ENCODE peak calls at places on chromosomes 6 and 20, in five cellular contexts. A is CD8-positive, alpha-beta T cell; M is cardiac muscle cell; F is IMR-90; O is bronchial epithelial cell. J is an unnamed sample.

GRCh38 chr6:152750694-152751093 is at the start of gene VIP:
- DNase-seq in A (no peak), M (peak), F (peak), O (peak), J (peak)

GRCh38 chr6:139764498-139764986 is 390.1 kb upstream of the CITED2 start:
- DNase-seq in A (no peak), M (peak), F (peak), O (peak), J (peak)

GRCh38 chr6:108746411-108746810 is 101.8 kb upstream of the ARMC2 start:
- DNase-seq in A (no peak), M (no peak), F (no peak), O (peak), J (no peak)

GRCh38 chr20:31505903-31506302 is 8.3 kb upstream of the HM13 start:
- DNase-seq in A (no peak), M (no peak), F (no peak), O (peak), J (peak)

GRCh38 chr6:110422444-110422822 is 7.1 kb upstream of the DDO start:
- DNase-seq in A (no peak), M (peak), F (no peak), O (no peak), J (peak)

GRCh38 chr20:62356143-62356947 is 10.8 kb downstream of the LAMA5 start:
- DNase-seq in A (no peak), M (no peak), F (no peak), O (no peak), J (no peak)

GRCh38 chr20:39004508-39004907 is 42.4 kb downstream of the DHX35 start:
- DNase-seq in A (peak), M (no peak), F (no peak), O (peak), J (no peak)

GRCh38 chr6:2976571-2977085 is 5.3 kb upstream of the SERPINB6 start:
- DNase-seq in A (no peak), M (peak), F (peak), O (peak), J (peak)

GRCh38 chr6:24547243-24547642 is 52.5 kb downstream of the ALDH5A1 start:
- DNase-seq in A (peak), M (peak), F (no peak), O (no peak), J (no peak)

GRCh38 chr6:158018851-158019361 is 37.2 kb downstream of the SYNJ2 start:
- DNase-seq in A (no peak), M (peak), F (peak), O (no peak), J (peak)

GRCh38 chr6:141830530-141830929 is 302.2 kb upstream of the GJE1 start:
- DNase-seq in A (no peak), M (no peak), F (no peak), O (no peak), J (no peak)

GRCh38 chr6:156816505-156816904 is 39.3 kb downstream of the ARID1B start:
- DNase-seq in A (no peak), M (peak), F (peak), O (no peak), J (peak)

GRCh38 chr20:25005220-25005619 is 12.7 kb upstream of the APMAP start:
- DNase-seq in A (no peak), M (peak), F (peak), O (no peak), J (no peak)

GRCh38 chr20:40860487-40860902 is 168.1 kb upstream of the TOP1 start:
- DNase-seq in A (no peak), M (peak), F (peak), O (peak), J (peak)

GRCh38 chr6:34650823-34651222 is 45.7 kb downstream of the ILRUN start:
- DNase-seq in A (no peak), M (no peak), F (no peak), O (no peak), J (no peak)

GRCh38 chr6:143745160-143746133 is 67.7 kb downstream of the PHACTR2 start:
- DNase-seq in A (no peak), M (peak), F (peak), O (peak), J (peak)

GRCh38 chr6:135224037-135224647 is 43.0 kb downstream of the MYB start:
- DNase-seq in A (no peak), M (no peak), F (no peak), O (no peak), J (no peak)

GRCh38 chr20:41655966-41656685 is 37.9 kb upstream of the CHD6 start:
- DNase-seq in A (no peak), M (no peak), F (no peak), O (no peak), J (no peak)

GRCh38 chr6:150686566-150686965 is 86.9 kb downstream of the PLEKHG1 start:
- DNase-seq in A (no peak), M (no peak), F (no peak), O (peak), J (no peak)

GRCh38 chr6:162698004-162698403 is 29.6 kb downstream of the PRKN start:
- DNase-seq in A (no peak), M (no peak), F (no peak), O (no peak), J (no peak)

GRCh38 chr6:33869826-33870423 is 66.1 kb upstream of the MLN start:
- DNase-seq in A (no peak), M (no peak), F (no peak), O (no peak), J (no peak)

GRCh38 chr6:161828355-161828754 is 554.5 kb upstream of the AGPAT4 start:
- DNase-seq in A (no peak), M (no peak), F (no peak), O (no peak), J (no peak)

GRCh38 chr20:32966382-32966781 is 37.9 kb downstream of the SUN5 start:
- DNase-seq in A (no peak), M (no peak), F (no peak), O (no peak), J (no peak)

GRCh38 chr6:74976026-74976425 is 229.8 kb downstream of the COL12A1 start:
- DNase-seq in A (no peak), M (no peak), F (no peak), O (peak), J (no peak)

GRCh38 chr20:58608096-58608840 is 42.8 kb upstream of the STX16 start:
- DNase-seq in A (no peak), M (no peak), F (no peak), O (no peak), J (no peak)

GRCh38 chr6:10720229-10720959 is 2.5 kb upstream of the TMEM14C start:
- DNase-seq in A (peak), M (peak), F (peak), O (no peak), J (peak)

GRCh38 chr6:83854766-83855165 is 1.6 kb downstream of the RIPPLY2 start:
- DNase-seq in A (no peak), M (no peak), F (no peak), O (peak), J (no peak)

GRCh38 chr20:9028419-9028818 is 40.5 kb upstream of the PLCB4 start:
- DNase-seq in A (no peak), M (no peak), F (peak), O (no peak), J (no peak)

GRCh38 chr20:18638768-18639167 is 50.9 kb downstream of the DTD1 start:
- DNase-seq in A (no peak), M (no peak), F (peak), O (no peak), J (no peak)

GRCh38 chr6:134921980-134922313 is 28.0 kb downstream of the ALDH8A1 start:
- DNase-seq in A (no peak), M (peak), F (no peak), O (no peak), J (no peak)

GRCh38 chr6:163036251-163036650 is 308.5 kb downstream of the PACRG start:
- DNase-seq in A (no peak), M (no peak), F (no peak), O (no peak), J (no peak)

GRCh38 chr20:1388706-1389483 is 4.0 kb downstream of the FKBP1A start:
- DNase-seq in A (no peak), M (no peak), F (no peak), O (no peak), J (peak)

GRCh38 chr6:22657341-22657985 is 88.1 kb downstream of the HDGFL1 start:
- DNase-seq in A (no peak), M (peak), F (no peak), O (peak), J (no peak)

GRCh38 chr6:100255701-100256100 is 209.0 kb downstream of the SIM1 start:
- DNase-seq in A (no peak), M (peak), F (no peak), O (no peak), J (no peak)

GRCh38 chr20:61805365-61805764 is 260.3 kb downstream of the TAF4 start:
- DNase-seq in A (no peak), M (no peak), F (no peak), O (no peak), J (no peak)

GRCh38 chr6:116764557-116764960 is 960 bp downstream of the FAM162B start:
- DNase-seq in A (no peak), M (no peak), F (peak), O (no peak), J (peak)

GRCh38 chr6:30344868-30345671 is at the start of gene RPP21:
- DNase-seq in A (peak), M (peak), F (peak), O (peak), J (peak)

GRCh38 chr6:30345852-30346251 is 896 bp downstream of the RPP21 start:
- DNase-seq in A (no peak), M (peak), F (no peak), O (no peak), J (no peak)

GRCh38 chr6:30341728-30342127 is 3.2 kb upstream of the RPP21 start:
- DNase-seq in A (no peak), M (no peak), F (no peak), O (no peak), J (no peak)

GRCh38 chr6:30341249-30341648 is 3.7 kb upstream of the RPP21 start:
- DNase-seq in A (no peak), M (no peak), F (no peak), O (no peak), J (no peak)

DNA sequence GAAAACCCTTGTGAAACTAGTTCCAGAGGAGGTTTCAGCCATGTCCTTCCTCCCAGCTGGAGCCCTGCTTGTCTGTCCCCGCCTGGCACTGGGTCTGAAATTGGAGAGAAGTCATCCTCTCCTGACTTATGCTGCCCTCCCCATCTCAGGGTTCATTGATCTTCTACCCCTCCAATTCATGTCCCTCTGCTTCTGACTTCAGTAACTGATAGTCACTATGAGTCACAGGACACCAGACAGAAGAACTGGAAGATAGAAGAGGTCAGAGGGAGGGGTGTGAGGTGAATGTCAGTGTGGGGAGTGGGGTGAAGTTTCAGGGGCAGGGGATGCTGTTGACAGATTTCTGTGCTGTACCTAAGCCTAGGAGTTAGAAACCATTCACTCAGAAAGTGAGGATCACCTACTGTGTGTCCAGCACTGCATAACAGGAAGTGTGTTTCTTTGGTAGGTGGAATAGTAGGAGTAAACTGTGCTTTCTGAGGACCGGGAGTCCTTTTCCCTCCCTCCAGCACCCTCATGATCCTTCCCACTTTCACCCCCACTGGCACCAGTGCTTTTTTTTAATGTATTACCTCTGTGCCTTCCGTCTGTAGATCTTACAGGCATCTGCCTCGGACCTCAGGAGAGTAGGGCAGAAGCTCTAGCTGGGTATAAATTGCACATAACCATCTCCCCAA is 627 bp upstream of the RPP21 start:
- DNase-seq in A (no peak), M (no peak), F (no peak), O (no peak), J (no peak)
- H3K4me3 ChIP-seq in A (peak), M (peak), F (peak), O (no peak), J (peak)

GRCh38 chr6:98945311-98946005 is 2.3 kb downstream of the FBXL4 start:
- DNase-seq in A (no peak), M (no peak), F (no peak), O (no peak), J (no peak)

GRCh38 chr6:98941319-98941718 is 6.4 kb downstream of the FBXL4 start:
- DNase-seq in A (no peak), M (peak), F (no peak), O (no peak), J (peak)

GRCh38 chr6:98944598-98945011 is 3.1 kb downstream of the FBXL4 start:
- DNase-seq in A (no peak), M (peak), F (peak), O (peak), J (peak)

GRCh38 chr6:98944168-98944567 is 3.6 kb downstream of the FBXL4 start:
- DNase-seq in A (no peak), M (no peak), F (no peak), O (no peak), J (no peak)

GRCh38 chr6:98942263-98942803 is 5.4 kb downstream of the FBXL4 start:
- DNase-seq in A (no peak), M (no peak), F (no peak), O (no peak), J (no peak)
- TF ChIP-seq CTCF in A (no peak), M (no peak), F (no peak), O (no peak), J (peak)

GRCh38 chr6:42959917-42960242 is 674 bp upstream of the GNMT start:
- DNase-seq in A (no peak), M (no peak), F (no peak), O (no peak), J (no peak)
- H3K4me3 ChIP-seq in A (peak), M (peak), F (no peak), O (peak), J (peak)

GRCh38 chr6:1474205-1474604 is 84.8 kb downstream of the FOXF2 start:
- DNase-seq in A (no peak), M (no peak), F (no peak), O (no peak), J (no peak)
- TF ChIP-seq CTCF in A (no peak), M (no peak), F (no peak), O (peak), J (no peak)

DNA sequence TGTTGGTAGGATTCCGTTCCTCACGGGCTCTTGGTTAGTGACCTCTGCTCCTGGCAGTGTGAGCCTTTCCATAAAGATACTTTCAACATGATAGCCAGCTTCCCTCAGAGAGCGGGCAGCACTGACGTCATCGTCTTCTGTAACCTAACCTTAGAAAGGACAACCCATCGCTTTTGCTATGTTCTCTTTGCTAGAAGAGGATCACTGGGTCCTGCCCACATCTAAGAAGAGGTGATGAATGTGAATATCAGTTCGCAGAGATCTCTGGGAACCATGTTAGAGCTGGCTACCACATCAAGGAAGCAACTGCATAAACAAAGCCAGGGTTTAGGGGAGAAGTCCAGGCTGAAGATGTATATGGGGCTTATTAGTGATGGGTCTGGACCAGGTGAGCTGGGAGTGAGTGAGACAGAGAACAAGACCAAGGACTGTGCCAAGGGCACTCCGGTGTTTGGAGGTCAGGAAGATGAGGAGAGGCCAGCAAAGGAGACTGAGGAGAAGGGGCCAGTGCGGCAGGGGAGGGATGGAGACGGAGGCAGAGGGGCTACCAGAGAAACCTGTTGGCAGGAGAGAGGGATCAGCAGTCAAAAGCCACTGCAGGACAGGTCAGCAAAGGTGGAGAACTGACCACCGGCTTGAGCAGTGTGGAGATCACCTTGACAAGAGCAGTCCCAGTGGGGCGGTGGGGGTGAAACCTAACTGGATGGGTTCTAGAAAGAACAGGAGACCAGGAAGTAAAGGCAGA is 39.7 kb downstream of the PIM1 start:
- DNase-seq in A (no peak), M (no peak), F (no peak), O (no peak), J (peak)
- H3K4me3 ChIP-seq in A (no peak), M (no peak), F (no peak), O (no peak), J (no peak)

GRCh38 chr6:106084106-106084963 is 1.8 kb upstream of the PRDM1 start:
- DNase-seq in A (no peak), M (peak), F (peak), O (peak), J (peak)
- TF ChIP-seq CTCF in A (no peak), M (peak), F (peak), O (peak), J (peak)

DNA sequence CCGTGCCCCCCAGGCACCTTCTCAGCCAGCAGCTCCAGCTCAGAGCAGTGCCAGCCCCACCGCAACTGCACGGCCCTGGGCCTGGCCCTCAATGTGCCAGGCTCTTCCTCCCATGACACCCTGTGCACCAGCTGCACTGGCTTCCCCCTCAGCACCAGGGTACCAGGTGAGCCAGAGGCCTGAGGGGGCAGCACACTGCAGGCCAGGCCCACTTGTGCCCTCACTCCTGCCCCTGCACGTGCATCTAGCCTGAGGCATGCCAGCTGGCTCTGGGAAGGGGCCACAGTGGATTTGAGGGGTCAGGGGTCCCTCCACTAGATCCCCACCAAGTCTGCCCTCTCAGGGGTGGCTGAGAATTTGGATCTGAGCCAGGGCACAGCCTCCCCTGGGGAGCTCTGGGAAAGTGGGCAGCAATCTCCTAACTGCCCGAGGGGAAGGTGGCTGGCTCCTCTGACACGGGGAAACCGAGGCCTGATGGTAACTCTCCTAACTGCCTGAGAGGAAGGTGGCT is 960 bp downstream of the TNFRSF6B start:
- DNase-seq in A (no peak), M (no peak), F (no peak), O (no peak), J (no peak)
- H3K4me3 ChIP-seq in A (no peak), M (no peak), F (no peak), O (peak), J (no peak)

GRCh38 chr20:19691125-19691524 is 66.9 kb upstream of the RIN2 start:
- DNase-seq in A (no peak), M (no peak), F (no peak), O (no peak), J (no peak)

GRCh38 chr20:19683822-19684221 is 74.2 kb upstream of the RIN2 start:
- DNase-seq in A (no peak), M (no peak), F (no peak), O (no peak), J (no peak)

GRCh38 chr20:19690462-19690861 is 67.6 kb upstream of the RIN2 start:
- DNase-seq in A (no peak), M (peak), F (peak), O (no peak), J (no peak)

GRCh38 chr20:19692100-19692499 is 66.0 kb upstream of the RIN2 start:
- DNase-seq in A (no peak), M (peak), F (peak), O (peak), J (peak)

GRCh38 chr20:19688031-19688806 is 69.8 kb upstream of the RIN2 start:
- DNase-seq in A (no peak), M (peak), F (peak), O (peak), J (peak)
- TF ChIP-seq CTCF in A (no peak), M (peak), F (peak), O (peak), J (peak)

DNA sequence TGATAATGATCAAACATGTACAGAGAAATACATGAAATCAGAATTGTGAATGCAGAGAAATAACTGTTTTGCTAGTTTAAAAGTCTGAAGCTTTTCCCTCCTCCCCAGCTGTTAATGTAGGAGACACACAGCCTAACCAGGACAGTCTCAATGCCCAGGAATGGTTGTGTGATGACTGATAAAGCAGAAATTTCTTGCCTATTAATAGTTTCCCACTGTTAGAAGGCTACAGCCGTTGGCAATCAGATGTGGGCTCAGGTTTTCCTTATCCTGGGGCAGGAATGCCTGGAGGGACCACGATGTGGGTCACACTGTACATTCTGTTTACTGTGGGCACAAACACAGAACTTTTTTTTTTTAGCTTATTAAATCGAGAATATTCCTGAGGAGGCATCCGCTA is 1.9 kb downstream of the PPP1R3D start:
- DNase-seq in A (no peak), M (no peak), F (peak), O (peak), J (peak)
- H3K4me3 ChIP-seq in A (no peak), M (peak), F (no peak), O (no peak), J (peak)

DNA sequence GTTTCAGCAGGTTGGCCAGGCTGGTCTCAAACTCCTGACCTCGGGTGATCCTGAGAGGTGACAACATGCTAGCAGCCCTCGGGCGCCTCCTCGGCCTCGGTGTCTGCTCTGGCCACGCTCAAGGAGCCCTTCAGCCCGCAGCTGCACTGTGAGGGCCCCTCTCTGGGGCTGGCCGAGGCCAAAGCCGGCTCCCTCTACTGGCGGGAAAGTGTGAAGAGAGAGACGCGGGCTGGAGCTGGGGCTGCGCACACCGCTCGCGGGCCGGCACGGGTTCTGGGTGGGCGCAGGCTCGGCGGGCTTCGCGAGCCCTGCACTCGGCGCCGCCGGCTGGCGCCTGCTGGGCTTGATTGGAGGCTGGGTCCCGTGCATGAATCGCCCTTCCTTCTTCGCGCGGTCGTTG is 80.8 kb upstream of the RBM24 start:
- DNase-seq in A (no peak), M (no peak), F (no peak), O (no peak), J (no peak)
- TF ChIP-seq CTCF in A (no peak), M (peak), F (no peak), O (no peak), J (peak)